ENCODE peak calls at places on chromosomes 2 and 18, in nine cellular contexts. K is kidney tubule cell; S is stimulated activated CD4-positive, alpha-beta T cell treated with anti-CD3 and anti-CD28 coated beads, Interleukin-4, amount 100 ng/mL, for 1 hour; A is EH; Y is mesothelial cell of epicardium; T is HL-60; W is fibroblast of lung; I is activated CD4-positive, alpha-beta T cell treated with anti-CD3 and anti-CD28 coated beads, Interleukin-2, amount 50 U/mL, for 1 hour; X is endothelial cell. M is an unnamed sample.

GRCh38 chr2:138017824-138018223 is 53.6 kb downstream of the HNMT start:
- DNase-seq in K (no peak), S (no peak), A (no peak), Y (no peak), T (no peak), W (no peak), I (no peak), X (no peak), M (no peak)

GRCh38 chr2:171882095-171882769 is 11.8 kb downstream of the SLC25A12 start:
- DNase-seq in K (no peak), S (no peak), A (peak; percentile 9), Y (no peak), T (no peak), W (no peak), I (no peak), X (no peak), M (peak; percentile 11)

GRCh38 chr2:72859831-72860262 is 27.4 kb upstream of the SPR start:
- DNase-seq in K (peak; percentile 71), S (peak; percentile 41), A (peak; percentile 62), Y (no peak), T (peak; percentile 37), W (peak; percentile 69), I (peak; percentile 56), X (peak; percentile 65), M (peak; percentile 67)

GRCh38 chr18:76801567-76802505 is 20.5 kb upstream of the ZNF236 start:
- DNase-seq in K (peak; percentile 67), S (peak; percentile 50), A (peak; percentile 58), Y (no peak), T (peak; percentile 63), W (peak; percentile 40), I (peak; percentile 42), X (peak; percentile 69), M (peak; percentile 62)

GRCh38 chr2:217834744-217835513 is 167.9 kb downstream of the TNS1 start:
- DNase-seq in K (no peak), S (no peak), A (peak; percentile 50), Y (no peak), T (no peak), W (no peak), I (no peak), X (no peak), M (peak; percentile 59)

GRCh38 chr2:70619167-70619566 is 65.5 kb upstream of the TGFA start:
- DNase-seq in K (no peak), S (no peak), A (no peak), Y (no peak), T (no peak), W (no peak), I (no peak), X (no peak), M (no peak)

GRCh38 chr2:70113396-70114100 is 26.3 kb downstream of the PCBP1 start:
- DNase-seq in K (no peak), S (no peak), A (peak; percentile 40), Y (no peak), T (no peak), W (no peak), I (no peak), X (no peak), M (no peak)

GRCh38 chr2:138777996-138778395 is 2.2 kb downstream of the NXPH2 start:
- DNase-seq in K (peak; percentile 67), S (no peak), A (peak; percentile 37), Y (no peak), T (no peak), W (no peak), I (no peak), X (peak; percentile 10), M (no peak)

GRCh38 chr2:47069628-47070154 is 85.4 kb downstream of the STPG4 start:
- DNase-seq in K (peak; percentile 95), S (no peak), A (peak; percentile 99), Y (no peak), T (no peak), W (peak; percentile 54), I (no peak), X (no peak), M (peak; percentile 53)

GRCh38 chr18:22417496-22418188 is at the start of gene CTAGE1:
- DNase-seq in K (no peak), S (no peak), A (peak; percentile 77), Y (no peak), T (no peak), W (no peak), I (no peak), X (no peak), M (peak; percentile 21)

GRCh38 chr2:39728941-39729351 is 50.1 kb downstream of the THUMPD2 start:
- DNase-seq in K (peak; percentile 45), S (peak; percentile 41), A (peak; percentile 61), Y (no peak), T (peak; percentile 45), W (peak; percentile 42), I (peak; percentile 2), X (peak; percentile 48), M (peak; percentile 73)

GRCh38 chr2:23221236-23221635 is 163.7 kb upstream of the KLHL29 start:
- DNase-seq in K (no peak), S (no peak), A (no peak), Y (no peak), T (no peak), W (no peak), I (no peak), X (no peak), M (peak; percentile 57)

M was measured in GM23248.